ENCODE peak calls at places on chromosomes 11 and 22, in eight cellular contexts. One of them, this sample, is unnamed.

GRCh38 chr11:11089805-11090204 is 232.0 kb upstream of the ZBED5 start:
- DNase-seq in GM04504: no peak
- DNase-seq in stimulated activated CD4-positive, alpha-beta T cell treated with anti-CD3 and anti-CD28 coated beads, Interleukin-2, amount 100 ng/mL, for 24 hours: no peak
- DNase-seq in ovary: no peak
- DNase-seq in AG08396: no peak
- DNase-seq in activated T-cell treated with anti-CD3 and anti-CD28 coated beads, Interleukin-2, amount 50 U/mL, for 24 hours: no peak
- DNase-seq in activated CD4-positive, alpha-beta memory T cell treated with anti-CD3 and anti-CD28 coated beads, Interleukin-2, amount 10 ng/mL, durations not matched to agents 7 days and 5 days: no peak
- DNase-seq in NCI-H524: no peak
- DNase-seq in this sample: no peak

GRCh38 chr11:100851129-100851528 is 164.0 kb downstream of the ARHGAP42 start:
- DNase-seq in GM04504: no peak
- DNase-seq in stimulated activated CD4-positive, alpha-beta T cell treated with anti-CD3 and anti-CD28 coated beads, Interleukin-2, amount 100 ng/mL, for 24 hours: no peak
- DNase-seq in ovary: no peak
- DNase-seq in AG08396: no peak
- DNase-seq in activated T-cell treated with anti-CD3 and anti-CD28 coated beads, Interleukin-2, amount 50 U/mL, for 24 hours: no peak
- DNase-seq in activated CD4-positive, alpha-beta memory T cell treated with anti-CD3 and anti-CD28 coated beads, Interleukin-2, amount 10 ng/mL, durations not matched to agents 7 days and 5 days: no peak
- DNase-seq in NCI-H524: no peak
- DNase-seq in this sample: no peak

GRCh38 chr11:73661035-73661628 is 14.8 kb downstream of the PLEKHB1 start:
- DNase-seq in GM04504: peak
- DNase-seq in stimulated activated CD4-positive, alpha-beta T cell treated with anti-CD3 and anti-CD28 coated beads, Interleukin-2, amount 100 ng/mL, for 24 hours: peak
- DNase-seq in ovary: peak
- DNase-seq in AG08396: peak
- DNase-seq in activated T-cell treated with anti-CD3 and anti-CD28 coated beads, Interleukin-2, amount 50 U/mL, for 24 hours: peak
- DNase-seq in activated CD4-positive, alpha-beta memory T cell treated with anti-CD3 and anti-CD28 coated beads, Interleukin-2, amount 10 ng/mL, durations not matched to agents 7 days and 5 days: peak
- DNase-seq in NCI-H524: peak
- DNase-seq in this sample: peak

GRCh38 chr22:47192651-47193437 is 430.4 kb downstream of the TBC1D22A start:
- DNase-seq in GM04504: no peak
- DNase-seq in stimulated activated CD4-positive, alpha-beta T cell treated with anti-CD3 and anti-CD28 coated beads, Interleukin-2, amount 100 ng/mL, for 24 hours: no peak
- DNase-seq in ovary: peak
- DNase-seq in AG08396: no peak
- DNase-seq in activated T-cell treated with anti-CD3 and anti-CD28 coated beads, Interleukin-2, amount 50 U/mL, for 24 hours: peak
- DNase-seq in activated CD4-positive, alpha-beta memory T cell treated with anti-CD3 and anti-CD28 coated beads, Interleukin-2, amount 10 ng/mL, durations not matched to agents 7 days and 5 days: peak
- DNase-seq in NCI-H524: peak
- DNase-seq in this sample: no peak

GRCh38 chr11:1573847-1574255 is 1.8 kb upstream of the DUSP8 start:
- DNase-seq in GM04504: no peak
- DNase-seq in stimulated activated CD4-positive, alpha-beta T cell treated with anti-CD3 and anti-CD28 coated beads, Interleukin-2, amount 100 ng/mL, for 24 hours: no peak
- DNase-seq in ovary: no peak
- DNase-seq in AG08396: no peak
- DNase-seq in activated T-cell treated with anti-CD3 and anti-CD28 coated beads, Interleukin-2, amount 50 U/mL, for 24 hours: no peak
- DNase-seq in activated CD4-positive, alpha-beta memory T cell treated with anti-CD3 and anti-CD28 coated beads, Interleukin-2, amount 10 ng/mL, durations not matched to agents 7 days and 5 days: peak
- DNase-seq in NCI-H524: no peak
- DNase-seq in this sample: no peak

GRCh38 chr11:978781-979180 is 53.1 kb downstream of the AP2A2 start:
- DNase-seq in GM04504: no peak
- DNase-seq in stimulated activated CD4-positive, alpha-beta T cell treated with anti-CD3 and anti-CD28 coated beads, Interleukin-2, amount 100 ng/mL, for 24 hours: no peak
- DNase-seq in ovary: no peak
- DNase-seq in AG08396: no peak
- DNase-seq in activated T-cell treated with anti-CD3 and anti-CD28 coated beads, Interleukin-2, amount 50 U/mL, for 24 hours: no peak
- DNase-seq in activated CD4-positive, alpha-beta memory T cell treated with anti-CD3 and anti-CD28 coated beads, Interleukin-2, amount 10 ng/mL, durations not matched to agents 7 days and 5 days: no peak
- DNase-seq in NCI-H524: no peak
- DNase-seq in this sample: no peak

GRCh38 chr11:123137496-123138270 is 57.4 kb downstream of the CLMP start:
- DNase-seq in GM04504: peak
- DNase-seq in stimulated activated CD4-positive, alpha-beta T cell treated with anti-CD3 and anti-CD28 coated beads, Interleukin-2, amount 100 ng/mL, for 24 hours: no peak
- DNase-seq in ovary: peak
- DNase-seq in AG08396: peak
- DNase-seq in activated T-cell treated with anti-CD3 and anti-CD28 coated beads, Interleukin-2, amount 50 U/mL, for 24 hours: no peak
- DNase-seq in activated CD4-positive, alpha-beta memory T cell treated with anti-CD3 and anti-CD28 coated beads, Interleukin-2, amount 10 ng/mL, durations not matched to agents 7 days and 5 days: no peak
- DNase-seq in NCI-H524: no peak
- DNase-seq in this sample: no peak

GRCh38 chr11:71988050-71988449 is 10.7 kb upstream of the IL18BP start:
- DNase-seq in GM04504: peak
- DNase-seq in stimulated activated CD4-positive, alpha-beta T cell treated with anti-CD3 and anti-CD28 coated beads, Interleukin-2, amount 100 ng/mL, for 24 hours: no peak
- DNase-seq in ovary: no peak
- DNase-seq in AG08396: peak
- DNase-seq in activated T-cell treated with anti-CD3 and anti-CD28 coated beads, Interleukin-2, amount 50 U/mL, for 24 hours: no peak
- DNase-seq in activated CD4-positive, alpha-beta memory T cell treated with anti-CD3 and anti-CD28 coated beads, Interleukin-2, amount 10 ng/mL, durations not matched to agents 7 days and 5 days: no peak
- DNase-seq in NCI-H524: no peak
- DNase-seq in this sample: peak

GRCh38 chr11:66701432-66702240 is 23.9 kb upstream of the RBM4B start:
- DNase-seq in GM04504: no peak
- DNase-seq in stimulated activated CD4-positive, alpha-beta T cell treated with anti-CD3 and anti-CD28 coated beads, Interleukin-2, amount 100 ng/mL, for 24 hours: no peak
- DNase-seq in ovary: no peak
- DNase-seq in AG08396: no peak
- DNase-seq in activated T-cell treated with anti-CD3 and anti-CD28 coated beads, Interleukin-2, amount 50 U/mL, for 24 hours: no peak
- DNase-seq in activated CD4-positive, alpha-beta memory T cell treated with anti-CD3 and anti-CD28 coated beads, Interleukin-2, amount 10 ng/mL, durations not matched to agents 7 days and 5 days: no peak
- DNase-seq in NCI-H524: no peak
- DNase-seq in this sample: no peak

GRCh38 chr11:74257934-74258553 is 53.4 kb downstream of the P4HA3 start:
- DNase-seq in GM04504: peak
- DNase-seq in stimulated activated CD4-positive, alpha-beta T cell treated with anti-CD3 and anti-CD28 coated beads, Interleukin-2, amount 100 ng/mL, for 24 hours: no peak
- DNase-seq in ovary: peak
- DNase-seq in AG08396: peak
- DNase-seq in activated T-cell treated with anti-CD3 and anti-CD28 coated beads, Interleukin-2, amount 50 U/mL, for 24 hours: no peak
- DNase-seq in activated CD4-positive, alpha-beta memory T cell treated with anti-CD3 and anti-CD28 coated beads, Interleukin-2, amount 10 ng/mL, durations not matched to agents 7 days and 5 days: no peak
- DNase-seq in NCI-H524: no peak
- DNase-seq in this sample: peak

GRCh38 chr11:11436715-11437313 is 83.8 kb upstream of the CSNK2A3 start:
- DNase-seq in GM04504: no peak
- DNase-seq in stimulated activated CD4-positive, alpha-beta T cell treated with anti-CD3 and anti-CD28 coated beads, Interleukin-2, amount 100 ng/mL, for 24 hours: no peak
- DNase-seq in ovary: no peak
- DNase-seq in AG08396: no peak
- DNase-seq in activated T-cell treated with anti-CD3 and anti-CD28 coated beads, Interleukin-2, amount 50 U/mL, for 24 hours: no peak
- DNase-seq in activated CD4-positive, alpha-beta memory T cell treated with anti-CD3 and anti-CD28 coated beads, Interleukin-2, amount 10 ng/mL, durations not matched to agents 7 days and 5 days: no peak
- DNase-seq in NCI-H524: no peak
- DNase-seq in this sample: no peak

GRCh38 chr22:43435851-43436535 is 24.2 kb downstream of the MPPED1 start:
- DNase-seq in GM04504: no peak
- DNase-seq in stimulated activated CD4-positive, alpha-beta T cell treated with anti-CD3 and anti-CD28 coated beads, Interleukin-2, amount 100 ng/mL, for 24 hours: no peak
- DNase-seq in ovary: no peak
- DNase-seq in AG08396: no peak
- DNase-seq in activated T-cell treated with anti-CD3 and anti-CD28 coated beads, Interleukin-2, amount 50 U/mL, for 24 hours: no peak
- DNase-seq in activated CD4-positive, alpha-beta memory T cell treated with anti-CD3 and anti-CD28 coated beads, Interleukin-2, amount 10 ng/mL, durations not matched to agents 7 days and 5 days: no peak
- DNase-seq in NCI-H524: peak
- DNase-seq in this sample: no peak

GRCh38 chr11:810040-810567 is 337 bp downstream of the RPLP2 start:
- DNase-seq in GM04504: no peak
- DNase-seq in stimulated activated CD4-positive, alpha-beta T cell treated with anti-CD3 and anti-CD28 coated beads, Interleukin-2, amount 100 ng/mL, for 24 hours: no peak
- DNase-seq in ovary: no peak
- DNase-seq in AG08396: no peak
- DNase-seq in activated T-cell treated with anti-CD3 and anti-CD28 coated beads, Interleukin-2, amount 50 U/mL, for 24 hours: no peak
- DNase-seq in activated CD4-positive, alpha-beta memory T cell treated with anti-CD3 and anti-CD28 coated beads, Interleukin-2, amount 10 ng/mL, durations not matched to agents 7 days and 5 days: no peak
- DNase-seq in NCI-H524: no peak
- DNase-seq in this sample: no peak

GRCh38 chr11:121416909-121417567 is 35.1 kb upstream of the SORL1 start:
- DNase-seq in GM04504: peak
- DNase-seq in stimulated activated CD4-positive, alpha-beta T cell treated with anti-CD3 and anti-CD28 coated beads, Interleukin-2, amount 100 ng/mL, for 24 hours: peak
- DNase-seq in ovary: peak
- DNase-seq in AG08396: peak
- DNase-seq in activated T-cell treated with anti-CD3 and anti-CD28 coated beads, Interleukin-2, amount 50 U/mL, for 24 hours: peak
- DNase-seq in activated CD4-positive, alpha-beta memory T cell treated with anti-CD3 and anti-CD28 coated beads, Interleukin-2, amount 10 ng/mL, durations not matched to agents 7 days and 5 days: peak
- DNase-seq in NCI-H524: no peak
- DNase-seq in this sample: peak

GRCh38 chr11:128288368-128288767 is 299.0 kb downstream of the ETS1 start:
- DNase-seq in GM04504: no peak
- DNase-seq in stimulated activated CD4-positive, alpha-beta T cell treated with anti-CD3 and anti-CD28 coated beads, Interleukin-2, amount 100 ng/mL, for 24 hours: no peak
- DNase-seq in ovary: no peak
- DNase-seq in AG08396: no peak
- DNase-seq in activated T-cell treated with anti-CD3 and anti-CD28 coated beads, Interleukin-2, amount 50 U/mL, for 24 hours: no peak
- DNase-seq in activated CD4-positive, alpha-beta memory T cell treated with anti-CD3 and anti-CD28 coated beads, Interleukin-2, amount 10 ng/mL, durations not matched to agents 7 days and 5 days: no peak
- DNase-seq in NCI-H524: no peak
- DNase-seq in this sample: no peak

GRCh38 chr11:18526130-18526520 is 617 bp downstream of the TSG101 start:
- DNase-seq in GM04504: no peak
- DNase-seq in stimulated activated CD4-positive, alpha-beta T cell treated with anti-CD3 and anti-CD28 coated beads, Interleukin-2, amount 100 ng/mL, for 24 hours: no peak
- DNase-seq in ovary: no peak
- DNase-seq in AG08396: no peak
- DNase-seq in activated T-cell treated with anti-CD3 and anti-CD28 coated beads, Interleukin-2, amount 50 U/mL, for 24 hours: no peak
- DNase-seq in activated CD4-positive, alpha-beta memory T cell treated with anti-CD3 and anti-CD28 coated beads, Interleukin-2, amount 10 ng/mL, durations not matched to agents 7 days and 5 days: no peak
- DNase-seq in NCI-H524: no peak
- DNase-seq in this sample: no peak

GRCh38 chr22:22422629-22423112 is 85.9 kb downstream of the ZNF280B start:
- DNase-seq in GM04504: peak
- DNase-seq in stimulated activated CD4-positive, alpha-beta T cell treated with anti-CD3 and anti-CD28 coated beads, Interleukin-2, amount 100 ng/mL, for 24 hours: peak
- DNase-seq in ovary: peak
- DNase-seq in AG08396: peak
- DNase-seq in activated T-cell treated with anti-CD3 and anti-CD28 coated beads, Interleukin-2, amount 50 U/mL, for 24 hours: peak
- DNase-seq in activated CD4-positive, alpha-beta memory T cell treated with anti-CD3 and anti-CD28 coated beads, Interleukin-2, amount 10 ng/mL, durations not matched to agents 7 days and 5 days: peak
- DNase-seq in NCI-H524: peak
- DNase-seq in this sample: peak

GRCh38 chr22:28440517-28441366 is 238.9 kb downstream of the TTC28 start:
- DNase-seq in GM04504: peak
- DNase-seq in stimulated activated CD4-positive, alpha-beta T cell treated with anti-CD3 and anti-CD28 coated beads, Interleukin-2, amount 100 ng/mL, for 24 hours: no peak
- DNase-seq in ovary: no peak
- DNase-seq in AG08396: peak
- DNase-seq in activated T-cell treated with anti-CD3 and anti-CD28 coated beads, Interleukin-2, amount 50 U/mL, for 24 hours: no peak
- DNase-seq in activated CD4-positive, alpha-beta memory T cell treated with anti-CD3 and anti-CD28 coated beads, Interleukin-2, amount 10 ng/mL, durations not matched to agents 7 days and 5 days: no peak
- DNase-seq in NCI-H524: peak
- DNase-seq in this sample: no peak

GRCh38 chr11:104776501-104777170 is 121.6 kb downstream of the CASP12 start:
- DNase-seq in GM04504: no peak
- DNase-seq in stimulated activated CD4-positive, alpha-beta T cell treated with anti-CD3 and anti-CD28 coated beads, Interleukin-2, amount 100 ng/mL, for 24 hours: no peak
- DNase-seq in ovary: no peak
- DNase-seq in AG08396: peak
- DNase-seq in activated T-cell treated with anti-CD3 and anti-CD28 coated beads, Interleukin-2, amount 50 U/mL, for 24 hours: no peak
- DNase-seq in activated CD4-positive, alpha-beta memory T cell treated with anti-CD3 and anti-CD28 coated beads, Interleukin-2, amount 10 ng/mL, durations not matched to agents 7 days and 5 days: no peak
- DNase-seq in NCI-H524: no peak
- DNase-seq in this sample: no peak

GRCh38 chr22:33726294-33726711 is 194.0 kb downstream of the LARGE1 start:
- DNase-seq in GM04504: peak
- DNase-seq in stimulated activated CD4-positive, alpha-beta T cell treated with anti-CD3 and anti-CD28 coated beads, Interleukin-2, amount 100 ng/mL, for 24 hours: no peak
- DNase-seq in ovary: no peak
- DNase-seq in AG08396: peak
- DNase-seq in activated T-cell treated with anti-CD3 and anti-CD28 coated beads, Interleukin-2, amount 50 U/mL, for 24 hours: no peak
- DNase-seq in activated CD4-positive, alpha-beta memory T cell treated with anti-CD3 and anti-CD28 coated beads, Interleukin-2, amount 10 ng/mL, durations not matched to agents 7 days and 5 days: no peak
- DNase-seq in NCI-H524: no peak
- DNase-seq in this sample: peak

GRCh38 chr11:93740802-93741093 is 547 bp downstream of the TAF1D start:
- DNase-seq in GM04504: peak
- DNase-seq in stimulated activated CD4-positive, alpha-beta T cell treated with anti-CD3 and anti-CD28 coated beads, Interleukin-2, amount 100 ng/mL, for 24 hours: peak
- DNase-seq in ovary: peak
- DNase-seq in AG08396: peak
- DNase-seq in activated T-cell treated with anti-CD3 and anti-CD28 coated beads, Interleukin-2, amount 50 U/mL, for 24 hours: no peak
- DNase-seq in activated CD4-positive, alpha-beta memory T cell treated with anti-CD3 and anti-CD28 coated beads, Interleukin-2, amount 10 ng/mL, durations not matched to agents 7 days and 5 days: peak
- DNase-seq in NCI-H524: peak
- DNase-seq in this sample: no peak

GRCh38 chr11:64120951-64121569 is 44.9 kb downstream of the MACROD1 start:
- DNase-seq in GM04504: no peak
- DNase-seq in stimulated activated CD4-positive, alpha-beta T cell treated with anti-CD3 and anti-CD28 coated beads, Interleukin-2, amount 100 ng/mL, for 24 hours: no peak
- DNase-seq in ovary: no peak
- DNase-seq in AG08396: peak
- DNase-seq in activated T-cell treated with anti-CD3 and anti-CD28 coated beads, Interleukin-2, amount 50 U/mL, for 24 hours: no peak
- DNase-seq in activated CD4-positive, alpha-beta memory T cell treated with anti-CD3 and anti-CD28 coated beads, Interleukin-2, amount 10 ng/mL, durations not matched to agents 7 days and 5 days: no peak
- DNase-seq in NCI-H524: peak
- DNase-seq in this sample: no peak

GRCh38 chr11:19244621-19245020 is 3.9 kb upstream of the E2F8 start:
- DNase-seq in GM04504: no peak
- DNase-seq in stimulated activated CD4-positive, alpha-beta T cell treated with anti-CD3 and anti-CD28 coated beads, Interleukin-2, amount 100 ng/mL, for 24 hours: no peak
- DNase-seq in ovary: no peak
- DNase-seq in AG08396: no peak
- DNase-seq in activated T-cell treated with anti-CD3 and anti-CD28 coated beads, Interleukin-2, amount 50 U/mL, for 24 hours: no peak
- DNase-seq in activated CD4-positive, alpha-beta memory T cell treated with anti-CD3 and anti-CD28 coated beads, Interleukin-2, amount 10 ng/mL, durations not matched to agents 7 days and 5 days: no peak
- DNase-seq in NCI-H524: no peak
- DNase-seq in this sample: no peak

GRCh38 chr22:47307812-47308211 is 545.4 kb downstream of the TBC1D22A start:
- DNase-seq in GM04504: no peak
- DNase-seq in stimulated activated CD4-positive, alpha-beta T cell treated with anti-CD3 and anti-CD28 coated beads, Interleukin-2, amount 100 ng/mL, for 24 hours: no peak
- DNase-seq in ovary: no peak
- DNase-seq in AG08396: no peak
- DNase-seq in activated T-cell treated with anti-CD3 and anti-CD28 coated beads, Interleukin-2, amount 50 U/mL, for 24 hours: no peak
- DNase-seq in activated CD4-positive, alpha-beta memory T cell treated with anti-CD3 and anti-CD28 coated beads, Interleukin-2, amount 10 ng/mL, durations not matched to agents 7 days and 5 days: no peak
- DNase-seq in NCI-H524: no peak
- DNase-seq in this sample: peak

GRCh38 chr22:42908082-42908746 is 51.1 kb upstream of the ARFGAP3 start:
- DNase-seq in GM04504: no peak
- DNase-seq in stimulated activated CD4-positive, alpha-beta T cell treated with anti-CD3 and anti-CD28 coated beads, Interleukin-2, amount 100 ng/mL, for 24 hours: no peak
- DNase-seq in ovary: no peak
- DNase-seq in AG08396: no peak
- DNase-seq in activated T-cell treated with anti-CD3 and anti-CD28 coated beads, Interleukin-2, amount 50 U/mL, for 24 hours: no peak
- DNase-seq in activated CD4-positive, alpha-beta memory T cell treated with anti-CD3 and anti-CD28 coated beads, Interleukin-2, amount 10 ng/mL, durations not matched to agents 7 days and 5 days: no peak
- DNase-seq in NCI-H524: peak
- DNase-seq in this sample: no peak

GRCh38 chr11:61075891-61076290 is 26.4 kb upstream of the CD5 start:
- DNase-seq in GM04504: peak
- DNase-seq in stimulated activated CD4-positive, alpha-beta T cell treated with anti-CD3 and anti-CD28 coated beads, Interleukin-2, amount 100 ng/mL, for 24 hours: no peak
- DNase-seq in ovary: no peak
- DNase-seq in AG08396: peak
- DNase-seq in activated T-cell treated with anti-CD3 and anti-CD28 coated beads, Interleukin-2, amount 50 U/mL, for 24 hours: no peak
- DNase-seq in activated CD4-positive, alpha-beta memory T cell treated with anti-CD3 and anti-CD28 coated beads, Interleukin-2, amount 10 ng/mL, durations not matched to agents 7 days and 5 days: no peak
- DNase-seq in NCI-H524: no peak
- DNase-seq in this sample: no peak

GRCh38 chr11:69644071-69644961 is 3.4 kb downstream of the CCND1 start:
- DNase-seq in GM04504: peak
- DNase-seq in stimulated activated CD4-positive, alpha-beta T cell treated with anti-CD3 and anti-CD28 coated beads, Interleukin-2, amount 100 ng/mL, for 24 hours: no peak
- DNase-seq in ovary: peak
- DNase-seq in AG08396: peak
- DNase-seq in activated T-cell treated with anti-CD3 and anti-CD28 coated beads, Interleukin-2, amount 50 U/mL, for 24 hours: no peak
- DNase-seq in activated CD4-positive, alpha-beta memory T cell treated with anti-CD3 and anti-CD28 coated beads, Interleukin-2, amount 10 ng/mL, durations not matched to agents 7 days and 5 days: no peak
- DNase-seq in NCI-H524: peak
- DNase-seq in this sample: peak